ENCODE peak calls at places on chromosomes 1 and 21, in five cellular contexts. E is cardiac fibroblast, R is WTC11, U is osteocyte, O is AG09309. P is an unnamed sample.

GRCh38 chr1:118989878-118990378 is 1.8 kb upstream of the TBX15 start:
- DNase-seq in E (no peak), R (peak; percentile 64), U (no peak), O (no peak), P (no peak)

GRCh38 chr1:166272851-166273250 is 106.0 kb upstream of the FAM78B start:
- DNase-seq in E (no peak), R (no peak), U (no peak), O (no peak), P (no peak)

GRCh38 chr1:66723985-66724384 is 28.3 kb upstream of the DYNLT5 start:
- DNase-seq in E (no peak), R (no peak), U (no peak), O (no peak), P (no peak)

GRCh38 chr1:107405241-107405640 is 264.4 kb downstream of the NTNG1 start:
- DNase-seq in E (peak; percentile 0), R (no peak), U (no peak), O (peak; percentile 76), P (no peak)

GRCh38 chr1:113758631-113759340 is 500 bp downstream of the PHTF1 start:
- DNase-seq in E (peak; percentile 50), R (peak; percentile 83), U (peak; percentile 87), O (no peak), P (peak; percentile 85)

GRCh38 chr1:116115476-116115875 is 4.3 kb downstream of the MAB21L3 start:
- DNase-seq in E (peak; percentile 19), R (no peak), U (no peak), O (peak; percentile 74), P (no peak)

GRCh38 chr1:65310078-65310587 is 790 bp downstream of the DNAJC6 start:
- DNase-seq in E (no peak), R (peak; percentile 74), U (no peak), O (no peak), P (no peak)

GRCh38 chr21:31529406-31529805 is 130.1 kb upstream of the SOD1 start:
- DNase-seq in E (no peak), R (no peak), U (no peak), O (no peak), P (no peak)

GRCh38 chr21:42500736-42501135 is 4.7 kb upstream of the RSPH1 start:
- DNase-seq in E (no peak), R (no peak), U (no peak), O (no peak), P (no peak)

GRCh38 chr1:244431166-244431565 is 20.5 kb downstream of the ADSS2 start:
- DNase-seq in E (no peak), R (no peak), U (no peak), O (no peak), P (no peak)

GRCh38 chr1:31374511-31375196 is 1.8 kb upstream of the FABP3 start:
- DNase-seq in E (peak; percentile 70), R (no peak), U (no peak), O (no peak), P (no peak)

GRCh38 chr1:42937141-42937696 is 21.4 kb downstream of the SLC2A1 start:
- DNase-seq in E (peak; percentile 49), R (no peak), U (no peak), O (no peak), P (no peak)

GRCh38 chr1:225389850-225390249 is 38.0 kb downstream of the LBR start:
- DNase-seq in E (no peak), R (no peak), U (no peak), O (no peak), P (no peak)

GRCh38 chr1:116521186-116521585 is 49.6 kb downstream of the CD58 start:
- DNase-seq in E (peak; percentile 77), R (no peak), U (no peak), O (no peak), P (no peak)

GRCh38 chr1:234848972-234849641 is 239.1 kb upstream of the IRF2BP2 start:
- DNase-seq in E (peak; percentile 40), R (no peak), U (no peak), O (peak; percentile 84), P (no peak)

GRCh38 chr1:100347009-100347966 is 5.0 kb upstream of the CDC14A start:
- DNase-seq in E (peak; percentile 43), R (no peak), U (no peak), O (no peak), P (no peak)

DNA sequence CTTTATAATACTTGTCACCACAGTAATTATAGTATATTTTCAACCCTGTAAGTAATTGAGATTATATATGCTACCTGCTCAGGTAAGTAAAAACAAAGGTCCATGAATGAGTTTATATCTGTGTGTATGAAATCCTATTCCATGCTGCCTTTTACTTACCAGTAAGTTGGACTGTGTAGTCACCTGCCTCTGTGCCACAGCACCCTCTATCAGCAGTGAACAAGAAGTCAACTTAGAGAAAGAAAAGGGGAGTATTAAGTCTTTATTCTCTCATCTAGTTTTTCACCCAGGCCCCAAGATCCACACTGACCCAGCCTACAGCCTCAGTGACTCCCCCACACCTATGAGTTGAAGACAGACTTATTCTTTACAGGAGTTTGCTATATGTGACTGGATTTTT is 36.9 kb upstream of the IFI16 start:
- DNase-seq in E (peak; percentile 5), R (no peak), U (no peak), O (no peak), P (no peak)
- TF ChIP-seq CTCF in E (no peak), R (no peak), U (no peak), O (no peak), P (no peak)

DNA sequence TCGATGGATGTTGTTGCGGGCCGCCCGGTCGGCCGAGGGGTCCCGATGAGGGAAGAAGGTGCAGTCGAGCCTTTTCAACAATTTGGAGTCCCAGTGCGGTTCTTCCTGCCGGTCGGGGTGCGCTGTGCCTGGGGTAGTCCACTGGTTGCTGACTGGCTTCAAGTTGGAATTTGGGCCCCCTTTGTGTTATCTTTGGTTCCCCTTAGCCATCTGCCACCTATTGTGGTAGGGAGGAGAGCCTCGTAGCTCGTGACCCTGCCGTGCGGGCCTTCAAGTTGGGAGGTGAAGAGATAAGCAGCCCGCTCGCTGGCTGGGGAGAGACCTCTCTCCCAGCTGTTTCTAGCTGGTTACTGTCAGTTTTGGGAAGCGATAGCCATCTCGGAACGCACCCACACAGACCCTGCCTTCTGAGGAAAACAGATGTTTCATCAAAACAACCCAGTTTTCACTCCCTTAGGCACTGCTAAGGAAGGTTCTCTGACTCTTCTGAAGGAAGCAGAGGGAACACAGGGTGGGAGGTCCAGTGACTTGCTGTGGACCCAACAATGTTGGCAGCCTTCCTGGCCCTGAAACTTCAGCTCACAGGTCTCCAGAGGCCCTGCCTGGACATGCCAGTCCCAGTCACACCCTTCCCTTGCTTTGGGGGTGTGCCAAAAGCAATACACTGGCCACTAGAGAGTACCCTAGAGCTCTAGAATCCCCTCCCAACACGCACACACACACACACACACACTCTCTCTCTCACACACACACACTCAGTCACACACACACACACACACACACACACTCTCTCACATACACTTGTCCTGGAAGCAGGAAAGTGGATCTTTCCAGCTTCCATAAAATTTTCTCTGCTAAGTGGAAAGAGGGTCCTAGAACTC is 1.0 kb downstream of the BTG2 start:
- DNase-seq in E (peak; percentile 95), R (no peak), U (peak; percentile 94), O (peak; percentile 47), P (no peak)
- TF ChIP-seq CTCF in E (no peak), R (no peak), U (no peak), O (no peak), P (no peak)

DNA sequence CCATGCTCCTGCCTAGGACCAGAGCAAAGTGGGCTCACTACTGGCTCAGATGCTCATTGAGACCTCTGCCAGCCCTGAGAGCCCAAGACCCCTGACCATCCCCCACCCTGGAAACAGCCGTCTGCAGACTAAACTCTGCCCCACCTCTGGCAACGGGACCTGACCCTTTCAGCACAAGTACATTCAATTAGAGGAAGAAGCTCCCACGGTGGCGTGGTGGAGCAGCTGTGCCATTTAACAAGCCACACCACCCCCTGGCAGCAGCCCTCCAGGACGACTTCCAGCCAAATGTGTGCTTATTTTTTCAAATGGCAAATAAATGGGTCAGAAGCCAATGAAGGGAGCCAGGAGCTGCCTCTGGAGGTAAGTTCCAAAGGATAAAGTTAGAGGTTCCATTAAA is 226.8 kb downstream of the NPHP4 start:
- DNase-seq in E (no peak), R (no peak), U (no peak), O (no peak), P (no peak)
- TF ChIP-seq CTCF in E (no peak), R (no peak), U (no peak), O (no peak), P (no peak)

GRCh38 chr1:228217551-228218344 is 9.9 kb downstream of the OBSCN start:
- DNase-seq in E (no peak), R (no peak), U (peak; percentile 59), O (no peak), P (no peak)
- TF ChIP-seq CTCF in E (no peak), R (no peak), U (peak; percentile 57), O (peak; percentile 64), P (no peak)

DNA sequence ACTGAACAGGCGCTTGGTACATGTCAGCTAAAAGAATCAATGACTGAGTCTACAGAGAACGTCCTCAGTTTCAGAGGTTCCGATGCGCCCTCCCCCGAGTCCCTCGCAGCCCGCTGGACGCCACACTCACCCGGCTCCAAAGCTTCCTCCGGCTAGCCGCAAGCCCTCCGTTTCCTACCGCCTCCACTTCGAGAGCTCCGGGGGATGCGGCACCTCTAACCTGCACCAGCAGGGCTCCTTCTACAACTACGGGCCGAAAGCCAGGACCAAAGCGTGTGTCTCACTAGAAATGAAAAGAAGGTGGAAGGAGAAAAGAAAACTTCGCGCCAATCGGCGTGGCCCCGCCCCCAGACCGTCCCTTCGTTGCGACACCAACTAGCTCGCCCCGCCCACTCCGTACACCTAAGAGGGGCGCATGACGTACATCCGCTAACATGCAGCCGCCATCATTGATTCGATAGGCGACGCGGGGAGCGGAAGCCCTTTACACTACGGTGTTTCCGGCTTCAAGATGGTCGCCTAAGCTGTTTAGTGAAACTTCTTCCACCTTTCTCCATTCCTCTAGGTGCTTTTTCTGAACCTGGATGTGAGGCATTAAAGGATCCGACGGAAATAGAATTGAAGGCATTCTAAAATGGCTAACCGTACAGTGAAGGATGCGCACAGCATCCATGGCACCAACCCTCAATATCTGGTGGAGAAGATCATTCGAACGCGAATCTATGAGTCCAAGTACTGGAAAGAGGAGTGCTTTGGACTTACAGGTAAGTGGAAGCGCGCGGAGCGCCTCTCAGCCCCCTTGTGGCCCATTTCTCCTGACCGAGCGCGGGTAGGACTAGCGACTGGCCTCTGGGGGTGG is at the start of the genes ORC1 and PRPF38A:
- DNase-seq in E (peak; percentile 98), R (peak; percentile 98), U (peak; percentile 97), O (peak; percentile 82), P (peak; percentile 96)
- TF ChIP-seq CTCF in E (peak; percentile 76), R (no peak), U (peak; percentile 66), O (peak; percentile 63), P (peak; percentile 69)

DNA sequence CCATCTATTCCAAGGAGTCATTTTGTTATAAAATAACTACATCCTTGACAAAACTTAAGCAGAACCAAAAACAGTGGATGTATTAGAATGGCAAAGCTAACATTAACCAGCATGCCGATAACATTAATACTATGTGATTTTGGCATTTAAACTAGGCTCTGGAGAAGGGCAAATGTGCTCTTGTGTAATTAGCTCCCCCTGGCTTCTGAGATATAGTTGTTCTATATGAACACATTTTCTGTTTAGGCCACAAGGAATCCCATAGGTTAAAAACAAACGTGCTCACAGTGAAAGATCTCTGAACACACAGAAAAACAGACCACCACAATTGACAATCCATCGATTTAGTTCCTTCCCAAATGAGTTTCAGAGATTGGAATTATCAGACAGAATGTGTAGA is 57.4 kb upstream of the TARS2 start:
- DNase-seq in E (peak; percentile 39), R (no peak), U (no peak), O (no peak), P (no peak)
- TF ChIP-seq CTCF in E (no peak), R (no peak), U (peak; percentile 22), O (no peak), P (no peak)

P was measured in neural crest cell.